ENCODE peak calls at places on chromosomes 13 and 19, in four cellular contexts. G is ascending aorta; U is cardiac fibroblast; O is CD8-positive, alpha-beta T cell. A is an unnamed sample.

GRCh38 chr19:37333457-37333856 is 37.4 kb upstream of the ZNF527 start:
- DNase-seq in O (no peak), G (no peak), U (peak; percentile 19), A (no peak)

GRCh38 chr19:37997911-37998344 is 90.9 kb downstream of the SIPA1L3 start:
- DNase-seq in U (peak; percentile 90), G (no peak), O (no peak), A (peak; percentile 80)

GRCh38 chr19:45296365-45296764 is 26.3 kb downstream of the CKM start:
- DNase-seq in U (no peak), O (no peak), G (no peak), A (no peak)

GRCh38 chr19:51803965-51804364 is 9.0 kb downstream of the FPR3 start:
- DNase-seq in G (no peak), O (no peak), U (peak; percentile 42), A (no peak)

GRCh38 chr13:59364508-59365187 is 799.1 kb downstream of the DIAPH3 start:
- DNase-seq in O (no peak), G (no peak), U (no peak), A (no peak)

GRCh38 chr19:19580417-19580816 is 38.1 kb downstream of the PBX4 start:
- DNase-seq in O (no peak), U (no peak), G (no peak), A (no peak)

GRCh38 chr13:32537580-32538233 is 888 bp downstream of the N4BP2L2 start:
- DNase-seq in O (peak; percentile 42), U (no peak), G (no peak), A (no peak)

GRCh38 chr19:11495481-11495880 is 10.2 kb downstream of the ZNF653 start:
- DNase-seq in G (no peak), O (no peak), U (no peak), A (no peak)

GRCh38 chr13:20313896-20314295 is 81.8 kb upstream of the GJB6 start:
- DNase-seq in O (no peak), G (no peak), U (no peak), A (no peak)

GRCh38 chr13:94906605-94907004 is 194.3 kb upstream of the SOX21 start:
- DNase-seq in G (no peak), O (no peak), U (no peak), A (no peak)

GRCh38 chr13:81409284-81409683 is 1068.4 kb upstream of the SPRY2 start:
- DNase-seq in U (no peak), O (no peak), G (no peak), A (no peak)

GRCh38 chr19:2207008-2207407 is 29.1 kb downstream of the PLEKHJ1 start:
- DNase-seq in O (no peak), G (no peak), U (no peak), A (no peak)

GRCh38 chr13:22040810-22041364 is 370.0 kb downstream of the FGF9 start:
- DNase-seq in O (no peak), U (no peak), G (no peak), A (no peak)

GRCh38 chr13:76522083-76522755 is 364.0 kb downstream of the KCTD12 start:
- DNase-seq in U (peak; percentile 52), G (no peak), O (no peak), A (no peak)

GRCh38 chr19:41195675-41196497 is 2.9 kb downstream of the CYP2S1 start:
- DNase-seq in U (no peak), O (no peak), G (no peak), A (no peak)

GRCh38 chr19:48635966-48636858 is 967 bp downstream of the DBP start:
- DNase-seq in G (peak; percentile 71), U (no peak), O (peak; percentile 53), A (no peak)

GRCh38 chr13:74194856-74195255 is 60.7 kb upstream of the KLF12 start:
- DNase-seq in G (no peak), O (no peak), U (no peak), A (no peak)

GRCh38 chr19:38228491-38229439 is 4.7 kb upstream of the DPF1 start:
- DNase-seq in U (no peak), G (no peak), O (no peak), A (no peak)

GRCh38 chr13:75505966-75506365 is 24.0 kb upstream of the TBC1D4 start:
- DNase-seq in G (no peak), U (no peak), O (no peak), A (no peak)

GRCh38 chr13:20869540-20869939 is 33.0 kb downstream of the XPO4 start:
- DNase-seq in O (no peak), U (peak; percentile 43), G (no peak), A (no peak)

GRCh38 chr19:35090160-35090794 is 25.3 kb upstream of the FXYD3 start:
- DNase-seq in O (peak; percentile 31), G (no peak), U (peak; percentile 78), A (no peak)

GRCh38 chr19:28239270-28239669 is 973.7 kb downstream of the UQCRFS1 start:
- DNase-seq in U (peak; percentile 21), O (no peak), G (no peak), A (no peak)

GRCh38 chr13:74866151-74866550 is 615.8 kb downstream of the TBC1D4 start:
- DNase-seq in O (no peak), U (peak; percentile 20), G (no peak), A (no peak)

GRCh38 chr19:55255618-55256423 is 3.0 kb downstream of the PPP6R1 start:
- DNase-seq in O (peak; percentile 54), U (no peak), G (no peak), A (no peak)
- H3K4me3 ChIP-seq in O (peak overlapping the region; percentile 74), U (no peak overlapping the region), G (peak overlapping the region; percentile 24), A (peak overlapping the region; percentile 87)

DNA sequence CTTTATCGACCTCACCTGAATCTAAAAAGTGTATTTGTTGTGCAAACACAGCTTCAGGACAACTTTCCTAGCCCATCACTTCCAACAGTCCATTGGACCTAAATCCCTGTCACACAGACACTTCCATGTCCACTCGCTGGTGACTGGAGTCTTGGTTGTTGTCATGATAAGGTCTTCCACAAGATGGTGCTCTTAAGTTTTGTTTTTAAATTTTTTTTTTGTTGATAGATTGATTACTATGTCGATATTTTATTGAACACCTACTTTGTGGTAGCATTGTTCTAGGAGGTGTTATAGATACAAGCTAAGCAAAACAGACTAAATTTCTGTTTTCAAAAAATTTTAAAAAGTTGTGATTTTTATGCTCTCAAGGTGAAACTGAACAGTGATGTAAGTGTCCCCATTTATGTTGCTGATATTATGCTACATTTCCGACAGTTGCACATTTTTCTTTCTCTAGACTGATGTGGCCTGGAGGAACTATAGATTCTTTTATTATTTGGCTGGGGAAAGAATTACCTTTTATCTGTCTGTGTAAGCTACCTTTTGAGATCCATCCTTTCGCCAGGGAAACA is 8.1 kb upstream of the ERICH6B start:
- DNase-seq in O (no peak), G (no peak), U (peak; percentile 21), A (no peak)
- TF ChIP-seq CTCF in O (peak; percentile 53), G (no peak), U (peak; percentile 51), A (peak; percentile 66)

GRCh38 chr13:30370146-30370545 is 52.1 kb upstream of the UBE2L5 start:
- DNase-seq in U (no peak), G (no peak), O (no peak), A (no peak)

GRCh38 chr13:30373727-30374126 is 48.6 kb upstream of the UBE2L5 start:
- DNase-seq in G (no peak), U (no peak), O (peak; percentile 41), A (no peak)

GRCh38 chr13:30375436-30375835 is 46.9 kb upstream of the UBE2L5 start:
- DNase-seq in O (no peak), G (no peak), U (no peak), A (no peak)

GRCh38 chr13:30370916-30371521 is 51.3 kb upstream of the UBE2L5 start:
- DNase-seq in O (no peak), G (no peak), U (no peak), A (no peak)

DNA sequence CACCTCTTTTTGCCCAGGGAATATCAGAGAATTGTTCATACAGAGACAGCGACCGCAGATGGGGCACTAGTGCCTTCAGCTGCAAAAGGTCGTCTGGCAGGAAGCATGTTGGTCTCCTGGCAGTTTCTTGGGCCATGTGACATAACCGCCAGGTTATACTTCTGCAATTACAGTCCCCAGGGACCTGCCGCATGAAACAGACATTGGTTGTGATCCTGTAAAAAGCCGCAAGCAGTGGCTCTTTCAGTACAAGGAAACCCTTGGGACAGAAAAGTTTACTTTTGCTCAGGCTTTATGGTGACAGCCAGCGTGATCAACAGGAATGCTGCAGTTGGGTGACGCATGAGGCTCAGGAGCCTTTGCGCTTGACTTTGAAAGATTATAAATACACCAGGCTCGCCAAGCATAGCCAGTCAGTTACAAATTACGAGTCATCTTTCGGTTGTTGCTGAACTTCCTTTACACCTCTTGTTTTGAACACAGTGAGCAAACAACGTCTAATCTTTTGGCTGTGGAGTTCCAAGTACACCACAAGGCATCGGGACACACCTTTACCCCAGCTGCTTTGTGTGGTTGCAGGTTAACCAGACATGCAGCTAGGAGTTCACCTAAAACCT is 50.5 kb upstream of the UBE2L5 start:
- DNase-seq in O (peak; percentile 87), G (no peak), U (no peak), A (peak; percentile 42)
- H3K4me3 ChIP-seq in O (peak overlapping the region; percentile 2), G (no peak overlapping the region), U (no peak overlapping the region), A (no peak overlapping the region)

DNA sequence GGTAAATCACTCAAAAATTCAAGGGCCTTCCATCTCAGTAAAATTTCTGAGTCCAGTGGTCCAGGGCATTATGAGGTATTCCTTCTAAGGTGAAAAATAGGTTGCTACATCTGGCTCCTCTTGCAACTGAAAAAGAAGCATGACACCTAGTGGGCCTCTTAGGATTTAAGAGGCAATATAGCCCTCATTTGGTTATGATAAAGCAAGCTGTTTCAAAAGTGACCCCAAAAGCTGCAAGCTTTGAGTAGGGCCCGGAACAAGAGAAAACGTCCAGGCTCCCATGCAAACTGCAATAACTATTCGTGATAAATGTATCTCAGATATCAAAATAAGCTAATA is 1910.2 kb upstream of the PRR20A start:
- DNase-seq in U (no peak), O (no peak), G (no peak), A (no peak)
- TF ChIP-seq CTCF in U (no peak), O (no peak), G (no peak), A (no peak)

DNA sequence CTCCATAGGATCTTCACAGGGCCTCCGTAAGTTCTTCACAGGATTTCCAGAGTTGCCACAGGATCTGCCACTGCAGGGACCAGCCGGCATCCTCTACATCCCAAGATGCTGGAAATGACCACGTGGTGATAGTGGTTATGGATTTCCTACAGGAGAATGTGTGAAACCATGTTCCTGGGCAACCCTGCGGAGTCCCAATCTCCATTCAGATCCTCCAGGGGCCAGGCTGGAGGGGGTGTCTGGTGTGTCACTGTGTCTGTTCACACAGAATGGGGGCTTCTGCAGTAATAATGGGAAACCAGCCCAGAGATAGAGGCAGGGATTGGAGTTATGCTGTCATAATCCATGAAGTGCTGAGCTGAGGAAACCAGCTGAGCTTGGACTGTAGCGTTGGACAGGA is 8.6 kb downstream of the LILRA6 start:
- DNase-seq in G (peak; percentile 18), O (no peak), U (no peak), A (no peak)
- H3K4me3 ChIP-seq in G (no peak overlapping the region), O (no peak overlapping the region), U (no peak overlapping the region), A (no peak overlapping the region)

DNA sequence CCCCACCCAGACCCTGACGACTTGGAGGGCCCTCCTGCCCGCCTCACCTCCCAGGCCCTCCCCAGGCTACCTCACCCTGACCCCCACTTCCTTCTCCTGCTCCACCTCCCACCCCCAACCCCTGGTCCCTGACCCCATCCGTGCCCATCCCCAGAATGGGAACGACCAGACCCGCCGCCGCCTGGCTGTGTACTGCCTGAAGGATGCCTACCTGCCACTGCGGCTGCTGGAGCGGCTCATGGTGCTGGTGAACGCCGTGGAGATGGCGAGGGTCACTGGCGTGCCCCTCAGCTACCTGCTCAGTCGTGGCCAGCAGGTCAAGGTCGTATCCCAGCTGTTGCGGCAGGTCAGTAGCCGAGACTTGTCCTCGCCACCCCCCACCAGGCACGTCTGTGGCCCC is 11.9 kb upstream of the SPIB start:
- DNase-seq in U (no peak), O (no peak), G (no peak), A (no peak)
- TF ChIP-seq CTCF in U (no peak), O (no peak), G (no peak), A (no peak)

A was measured in epithelial cell of proximal tubule.